ENCODE peak calls at places on chromosome 11, in four cellular contexts. G is sigmoid colon, I is uterus, K is endothelial cell of umbilical vein. S is an unnamed sample.

GRCh38 chr11:61509058-61510029 is 795 bp downstream of the LRRC10B start:
- DNase-seq in G (peak), I (no peak), K (peak), S (peak)

GRCh38 chr11:108571001-108571400 is 22.6 kb downstream of the EXPH5 start:
- DNase-seq in G (no peak), I (no peak), K (no peak), S (no peak)

GRCh38 chr11:13663631-13664071 is 4.8 kb upstream of the FAR1 start:
- DNase-seq in G (no peak), I (no peak), K (peak), S (no peak)

GRCh38 chr11:118592616-118593367 is 14.6 kb upstream of the PHLDB1 start:
- DNase-seq in G (no peak), I (no peak), K (no peak), S (no peak)

GRCh38 chr11:73140213-73141030 is 1.7 kb downstream of the FCHSD2 start:
- DNase-seq in G (no peak), I (peak), K (peak), S (no peak)

GRCh38 chr11:11243790-11244469 is 109.1 kb downstream of the CSNK2A3 start:
- DNase-seq in G (no peak), I (peak), K (peak), S (no peak)

GRCh38 chr11:107598225-107599139 is 7.5 kb downstream of the ELMOD1 start:
- DNase-seq in G (no peak), I (no peak), K (peak), S (no peak)

GRCh38 chr11:121723261-121723741 is 270.5 kb upstream of the SORL1-AS1 start:
- DNase-seq in G (peak), I (peak), K (peak), S (no peak)

GRCh38 chr11:7671347-7671746 is 2.0 kb downstream of the CYB5R2 start:
- DNase-seq in G (no peak), I (no peak), K (no peak), S (no peak)

GRCh38 chr11:130431337-130431773 is 2.9 kb upstream of the ADAMTS8 start:
- DNase-seq in G (peak), I (peak), K (peak), S (peak)

GRCh38 chr11:15500643-15501042 is 385.9 kb downstream of the INSC start:
- DNase-seq in G (no peak), I (no peak), K (no peak), S (no peak)

GRCh38 chr11:110356769-110357671 is 60.6 kb upstream of the RDX start:
- DNase-seq in G (no peak), I (no peak), K (peak), S (no peak)

GRCh38 chr11:131037873-131038272 is 121.6 kb upstream of the SNX19 start:
- DNase-seq in G (no peak), I (no peak), K (no peak), S (no peak)

GRCh38 chr11:115845872-115846271 is 341.7 kb upstream of the CADM1 start:
- DNase-seq in G (no peak), I (no peak), K (no peak), S (no peak)

GRCh38 chr11:75668508-75669297 is at the start of gene MAP6:
- DNase-seq in G (no peak), I (no peak), K (no peak), S (no peak)

GRCh38 chr11:69704508-69705245 is 855 bp upstream of the FGF19 start:
- DNase-seq in G (no peak), I (no peak), K (no peak), S (no peak)

GRCh38 chr11:72179804-72180396 is 12.0 kb upstream of the FOLR1 start:
- DNase-seq in G (no peak), I (no peak), K (no peak), S (no peak)

GRCh38 chr11:78397398-78397797 is 20.2 kb downstream of the GAB2 start:
- DNase-seq in G (no peak), I (no peak), K (no peak), S (no peak)

GRCh38 chr11:3193373-3194015 is 25.1 kb downstream of the MRGPRG start:
- DNase-seq in G (peak), I (no peak), K (no peak), S (no peak)

GRCh38 chr11:5343474-5344335 is at the start of gene OR51B5:
- DNase-seq in G (no peak), I (no peak), K (no peak), S (no peak)

GRCh38 chr11:8584096-8584495 is 9.9 kb downstream of the STK33 start:
- DNase-seq in G (no peak), I (no peak), K (no peak), S (no peak)

GRCh38 chr11:129377739-129378138 is 2.1 kb downstream of the BARX2 start:
- DNase-seq in G (no peak), I (no peak), K (no peak), S (no peak)
- H3K27ac ChIP-seq in G (no peak), I (no peak), K (no peak), S (no peak)

GRCh38 chr11:79441159-79441875 is 487 bp upstream of the TENM4 start:
- DNase-seq in G (no peak), I (no peak), K (no peak), S (no peak)

GRCh38 chr11:79439893-79440450 is 858 bp downstream of the TENM4 start:
- DNase-seq in G (peak), I (peak), K (no peak), S (no peak)

GRCh38 chr11:79439430-79439892 is 1.4 kb downstream of the TENM4 start:
- DNase-seq in G (no peak), I (no peak), K (no peak), S (no peak)

GRCh38 chr11:79438631-79439429 is 2.0 kb downstream of the TENM4 start:
- DNase-seq in G (peak), I (peak), K (no peak), S (no peak)

DNA sequence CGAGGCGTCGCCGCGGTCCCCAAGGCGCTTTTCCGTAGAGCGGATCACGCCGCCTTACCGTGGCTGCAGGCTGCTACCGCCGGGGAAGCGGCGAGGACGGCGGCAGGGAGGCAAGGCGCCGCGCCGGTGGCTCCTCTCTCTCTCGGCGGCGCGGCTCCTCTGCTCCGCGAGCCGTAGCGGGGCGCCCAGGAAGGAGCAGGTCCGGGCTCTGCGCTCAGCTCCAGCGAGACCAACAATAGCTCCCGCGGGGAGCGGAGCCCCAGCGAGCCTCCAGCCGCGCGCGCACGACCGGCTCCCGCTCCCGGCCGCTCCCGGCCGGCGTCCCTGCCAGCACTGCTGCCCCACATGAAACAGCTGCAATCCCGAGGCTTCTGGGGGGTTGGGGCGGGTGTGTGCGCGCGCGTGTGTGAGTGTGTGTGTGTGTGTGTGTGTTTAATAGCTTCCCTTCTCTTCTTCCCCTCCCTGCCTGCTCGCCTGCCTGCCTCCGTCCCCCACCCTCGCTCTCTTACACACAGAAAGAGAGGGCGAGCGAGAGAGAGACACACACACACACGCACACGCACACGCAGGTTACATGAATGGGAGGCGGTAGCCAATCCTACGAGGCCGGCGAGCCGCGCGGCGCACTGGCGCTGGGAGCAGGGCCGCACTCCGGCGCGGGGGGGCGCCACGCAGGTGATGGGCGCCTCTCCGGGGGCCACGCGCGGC is at the start of gene TENM4:
- DNase-seq in G (peak), I (peak), K (peak), S (peak)
- TF ChIP-seq POLR2A in G (no peak), I (no peak), K (no peak), S (no peak)

GRCh38 chr11:57425565-57426438 is 1.1 kb downstream of the SLC43A3 start:
- DNase-seq in G (peak), I (peak), K (peak), S (peak)

GRCh38 chr11:57426439-57426753 is 525 bp downstream of the SLC43A3 start:
- DNase-seq in G (no peak), I (no peak), K (no peak), S (no peak)

GRCh38 chr11:57428643-57429042 is 1.7 kb upstream of the SLC43A3 start:
- DNase-seq in G (no peak), I (no peak), K (no peak), S (no peak)

GRCh38 chr11:57426754-57427691 is at the start of gene SLC43A3:
- DNase-seq in G (peak), I (peak), K (peak), S (peak)

DNA sequence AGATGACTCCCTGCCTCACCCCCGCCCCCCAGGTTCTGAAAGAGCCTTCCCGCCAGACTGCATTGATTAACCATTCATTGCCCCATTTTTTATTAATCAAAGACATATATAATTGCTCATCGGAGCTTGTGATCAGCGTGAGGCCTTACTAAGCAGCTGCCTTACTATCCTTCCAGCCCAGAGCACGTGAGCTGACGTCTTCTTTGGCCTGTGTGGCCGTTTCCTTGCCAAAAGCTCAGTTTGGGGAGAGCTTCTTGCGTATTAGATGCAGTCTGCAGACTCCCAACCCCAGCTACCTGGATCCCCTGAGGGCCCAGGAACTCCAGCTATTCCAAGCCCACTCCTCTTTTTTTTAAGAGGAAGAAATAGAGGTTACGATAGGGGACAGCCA is 766 bp upstream of the SLC43A3 start:
- DNase-seq in G (peak), I (peak), K (no peak), S (peak)
- H3K27ac ChIP-seq in G (peak), I (peak), K (no peak), S (peak)

GRCh38 chr11:17418437-17418836 is 30.0 kb upstream of the KCNJ11 start:
- DNase-seq in G (no peak), I (no peak), K (no peak), S (no peak)
- TF ChIP-seq POLR2A in G (no peak), I (no peak), K (no peak), S (no peak)

DNA sequence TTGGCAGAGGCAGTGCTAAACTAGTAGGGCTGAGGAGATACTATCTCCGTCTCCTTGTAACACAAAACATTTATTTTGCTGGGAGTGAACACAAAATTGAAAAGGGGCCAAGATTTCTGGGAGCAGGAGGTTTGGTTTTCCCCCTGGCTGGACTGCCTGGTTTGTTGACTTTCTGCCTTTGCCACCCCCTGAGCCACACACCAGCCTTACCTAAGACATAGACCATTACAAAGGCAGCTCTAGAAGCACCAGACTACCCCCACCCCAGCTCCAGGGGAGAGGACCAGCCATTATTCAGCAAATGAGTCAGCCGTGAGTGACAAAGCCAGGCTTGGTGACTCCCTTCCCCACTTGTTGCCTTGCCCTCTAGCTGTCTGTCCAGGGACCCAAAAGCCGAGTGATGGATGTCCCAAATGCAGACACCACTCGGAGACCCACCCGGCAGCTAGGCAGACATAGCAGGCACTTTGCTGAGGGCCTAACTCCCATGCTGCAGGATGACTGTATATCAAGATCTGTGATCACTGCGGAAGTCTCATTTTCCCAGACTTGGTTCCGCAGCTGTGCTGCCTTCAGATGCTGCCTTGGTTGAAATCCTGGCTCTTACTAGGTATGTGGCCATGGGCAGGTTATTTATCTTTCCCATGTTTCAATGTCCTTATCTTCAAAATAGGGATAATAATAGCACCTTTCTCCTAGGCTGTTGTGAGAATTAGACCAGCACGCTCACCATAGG is 17.7 kb upstream of the CDON start:
- DNase-seq in G (no peak), I (peak), K (no peak), S (no peak)
- H3K27ac ChIP-seq in G (no peak), I (peak), K (no peak), S (peak)

DNA sequence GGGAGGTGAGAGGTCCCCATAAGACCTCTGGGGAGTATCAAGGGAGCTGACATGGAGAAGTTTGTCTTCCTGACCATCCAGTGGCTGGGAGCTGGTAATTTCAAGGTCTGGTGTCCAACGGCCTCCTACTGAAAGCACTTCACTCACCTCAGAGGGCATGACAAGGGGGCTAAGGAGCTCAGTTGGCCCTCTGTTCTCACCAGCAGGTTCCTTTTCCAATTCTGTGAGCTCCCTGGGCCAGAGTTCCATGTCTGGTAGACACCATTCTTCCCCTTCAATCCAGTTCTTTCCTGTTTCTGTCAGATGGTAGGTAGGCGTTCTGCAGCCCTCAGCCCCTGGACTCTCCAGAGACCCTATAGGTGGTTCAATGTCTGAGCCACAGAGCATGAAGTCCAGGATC is 3.1 kb downstream of the SELENOH start:
- DNase-seq in G (no peak), I (no peak), K (no peak), S (no peak)
- TF ChIP-seq POLR2A in G (no peak), I (no peak), K (no peak), S (no peak)

GRCh38 chr11:122853971-122854446 is 15.7 kb downstream of the CRTAM start:
- DNase-seq in G (no peak), I (peak), K (peak), S (peak)
- H3K27ac ChIP-seq in G (no peak), I (no peak), K (no peak), S (no peak)